ENCODE peak calls at places on chromosomes 13 and 19, in four cellular contexts. One of them, this sample, is unnamed.

GRCh38 chr19:38375748-38376147 is 1.4 kb downstream of the PSMD8 start:
- DNase-seq in suprapubic skin: no peak
- DNase-seq in stimulated activated CD4-positive, alpha-beta T cell treated with anti-CD3 and anti-CD28 coated beads, Interleukin-15, amount 100 ng/mL, for 1 hour: no peak
- DNase-seq in GM12891: no peak
- DNase-seq in this sample: no peak

GRCh38 chr19:58229255-58229639 is 533 bp downstream of the ZNF544 start:
- DNase-seq in suprapubic skin: no peak
- DNase-seq in stimulated activated CD4-positive, alpha-beta T cell treated with anti-CD3 and anti-CD28 coated beads, Interleukin-15, amount 100 ng/mL, for 1 hour: no peak
- DNase-seq in GM12891: no peak
- DNase-seq in this sample: no peak

GRCh38 chr13:38883783-38884182 is 106.8 kb downstream of the STOML3 start:
- DNase-seq in suprapubic skin: no peak
- DNase-seq in stimulated activated CD4-positive, alpha-beta T cell treated with anti-CD3 and anti-CD28 coated beads, Interleukin-15, amount 100 ng/mL, for 1 hour: no peak
- DNase-seq in GM12891: no peak
- DNase-seq in this sample: no peak

GRCh38 chr13:27309967-27310598 is 39.5 kb downstream of the RASL11A start:
- DNase-seq in suprapubic skin: no peak
- DNase-seq in stimulated activated CD4-positive, alpha-beta T cell treated with anti-CD3 and anti-CD28 coated beads, Interleukin-15, amount 100 ng/mL, for 1 hour: no peak
- DNase-seq in GM12891: no peak
- DNase-seq in this sample: no peak

GRCh38 chr13:74847966-74848365 is 634.0 kb downstream of the TBC1D4 start:
- DNase-seq in suprapubic skin: no peak
- DNase-seq in stimulated activated CD4-positive, alpha-beta T cell treated with anti-CD3 and anti-CD28 coated beads, Interleukin-15, amount 100 ng/mL, for 1 hour: no peak
- DNase-seq in GM12891: no peak
- DNase-seq in this sample: no peak

GRCh38 chr13:22757530-22758120 is 423.2 kb upstream of the SGCG start:
- DNase-seq in suprapubic skin: no peak
- DNase-seq in stimulated activated CD4-positive, alpha-beta T cell treated with anti-CD3 and anti-CD28 coated beads, Interleukin-15, amount 100 ng/mL, for 1 hour: no peak
- DNase-seq in GM12891: no peak
- DNase-seq in this sample: no peak

GRCh38 chr13:113410472-113411201 is 42.7 kb downstream of the ADPRHL1 start:
- DNase-seq in suprapubic skin: peak
- DNase-seq in stimulated activated CD4-positive, alpha-beta T cell treated with anti-CD3 and anti-CD28 coated beads, Interleukin-15, amount 100 ng/mL, for 1 hour: no peak
- DNase-seq in GM12891: no peak
- DNase-seq in this sample: peak

GRCh38 chr19:30719189-30719990 is 347.2 kb downstream of the ZNF536 start:
- DNase-seq in suprapubic skin: no peak
- DNase-seq in stimulated activated CD4-positive, alpha-beta T cell treated with anti-CD3 and anti-CD28 coated beads, Interleukin-15, amount 100 ng/mL, for 1 hour: no peak
- DNase-seq in GM12891: peak
- DNase-seq in this sample: peak

GRCh38 chr13:90414691-90415596 is 932.5 kb upstream of the MIR17HG start:
- DNase-seq in suprapubic skin: no peak
- DNase-seq in stimulated activated CD4-positive, alpha-beta T cell treated with anti-CD3 and anti-CD28 coated beads, Interleukin-15, amount 100 ng/mL, for 1 hour: no peak
- DNase-seq in GM12891: no peak
- DNase-seq in this sample: no peak

GRCh38 chr13:83153833-83154232 is 728.4 kb downstream of the SLITRK1 start:
- DNase-seq in suprapubic skin: no peak
- DNase-seq in stimulated activated CD4-positive, alpha-beta T cell treated with anti-CD3 and anti-CD28 coated beads, Interleukin-15, amount 100 ng/mL, for 1 hour: no peak
- DNase-seq in GM12891: no peak
- DNase-seq in this sample: no peak

GRCh38 chr13:110444226-110444653 is 117.3 kb downstream of the RAB20 start:
- DNase-seq in suprapubic skin: no peak
- DNase-seq in stimulated activated CD4-positive, alpha-beta T cell treated with anti-CD3 and anti-CD28 coated beads, Interleukin-15, amount 100 ng/mL, for 1 hour: no peak
- DNase-seq in GM12891: no peak
- DNase-seq in this sample: no peak

GRCh38 chr19:50493171-50493570 is 16.5 kb upstream of the GARIN5A start:
- DNase-seq in suprapubic skin: no peak
- DNase-seq in stimulated activated CD4-positive, alpha-beta T cell treated with anti-CD3 and anti-CD28 coated beads, Interleukin-15, amount 100 ng/mL, for 1 hour: no peak
- DNase-seq in GM12891: no peak
- DNase-seq in this sample: no peak

GRCh38 chr13:24023073-24023472 is 125.8 kb upstream of the C1QTNF9B start:
- DNase-seq in suprapubic skin: no peak
- DNase-seq in stimulated activated CD4-positive, alpha-beta T cell treated with anti-CD3 and anti-CD28 coated beads, Interleukin-15, amount 100 ng/mL, for 1 hour: no peak
- DNase-seq in GM12891: no peak
- DNase-seq in this sample: no peak

GRCh38 chr19:55526216-55527196 is 10.4 kb downstream of the SBK2 start:
- DNase-seq in suprapubic skin: no peak
- DNase-seq in stimulated activated CD4-positive, alpha-beta T cell treated with anti-CD3 and anti-CD28 coated beads, Interleukin-15, amount 100 ng/mL, for 1 hour: no peak
- DNase-seq in GM12891: no peak
- DNase-seq in this sample: peak